ENCODE peak calls at places on chromosomes 7 and 10, in six cellular contexts. One of them, this sample, is unnamed.

GRCh38 chr7:28530175-28531142 is 118.1 kb downstream of the CREB5 start:
- DNase-seq in RWPE2: no peak
- DNase-seq in mesendoderm: no peak
- DNase-seq in AG04450: no peak
- DNase-seq in AG04449: no peak
- DNase-seq in fibroblast of mammary gland: no peak
- DNase-seq in this sample: no peak

GRCh38 chr10:99775850-99776249 is 6.6 kb upstream of the ABCC2 start:
- DNase-seq in RWPE2: no peak
- DNase-seq in mesendoderm: no peak
- DNase-seq in AG04450: peak; percentile 60
- DNase-seq in AG04449: peak; percentile 59
- DNase-seq in fibroblast of mammary gland: peak; percentile 92
- DNase-seq in this sample: no peak

GRCh38 chr7:114302858-114303257 is 111.8 kb upstream of the FOXP2 start:
- DNase-seq in RWPE2: no peak
- DNase-seq in mesendoderm: no peak
- DNase-seq in AG04450: no peak
- DNase-seq in AG04449: no peak
- DNase-seq in fibroblast of mammary gland: peak; percentile 14
- DNase-seq in this sample: no peak

GRCh38 chr7:45687721-45688120 is 113.6 kb downstream of the ADCY1 start:
- DNase-seq in RWPE2: no peak
- DNase-seq in mesendoderm: no peak
- DNase-seq in AG04450: no peak
- DNase-seq in AG04449: no peak
- DNase-seq in fibroblast of mammary gland: no peak
- DNase-seq in this sample: no peak

GRCh38 chr10:11830836-11831519 is 7.8 kb downstream of the PROSER2 start:
- DNase-seq in RWPE2: no peak
- DNase-seq in mesendoderm: peak; percentile 91
- DNase-seq in AG04450: no peak
- DNase-seq in AG04449: no peak
- DNase-seq in fibroblast of mammary gland: no peak
- DNase-seq in this sample: no peak

GRCh38 chr10:33353853-33354252 is 19.4 kb upstream of the NRP1 start:
- DNase-seq in RWPE2: no peak
- DNase-seq in mesendoderm: no peak
- DNase-seq in AG04450: no peak
- DNase-seq in AG04449: no peak
- DNase-seq in fibroblast of mammary gland: no peak
- DNase-seq in this sample: no peak

GRCh38 chr7:41224063-41224763 is 478.7 kb downstream of the INHBA start:
- DNase-seq in RWPE2: no peak
- DNase-seq in mesendoderm: no peak
- DNase-seq in AG04450: no peak
- DNase-seq in AG04449: no peak
- DNase-seq in fibroblast of mammary gland: peak; percentile 71
- DNase-seq in this sample: no peak

GRCh38 chr10:113612154-113612553 is 51.7 kb downstream of the NRAP start:
- DNase-seq in RWPE2: no peak
- DNase-seq in mesendoderm: no peak
- DNase-seq in AG04450: no peak
- DNase-seq in AG04449: no peak
- DNase-seq in fibroblast of mammary gland: no peak
- DNase-seq in this sample: no peak

GRCh38 chr7:157397751-157398691 is 61.2 kb downstream of the DNAJB6 start:
- DNase-seq in RWPE2: no peak
- DNase-seq in mesendoderm: peak; percentile 81
- DNase-seq in AG04450: peak; percentile 53
- DNase-seq in AG04449: peak; percentile 34
- DNase-seq in fibroblast of mammary gland: peak; percentile 60
- DNase-seq in this sample: peak; percentile 77

GRCh38 chr10:120424198-120424464 is 32.9 kb upstream of the PLPP4 start:
- DNase-seq in RWPE2: no peak
- DNase-seq in mesendoderm: no peak
- DNase-seq in AG04450: no peak
- DNase-seq in AG04449: no peak
- DNase-seq in fibroblast of mammary gland: no peak
- DNase-seq in this sample: no peak

GRCh38 chr10:49359349-49360231 is 36.3 kb downstream of the DRGX start:
- DNase-seq in RWPE2: no peak
- DNase-seq in mesendoderm: peak; percentile 96
- DNase-seq in AG04450: no peak
- DNase-seq in AG04449: no peak
- DNase-seq in fibroblast of mammary gland: peak; percentile 22
- DNase-seq in this sample: peak; percentile 92

GRCh38 chr10:43401627-43402026 is 7.4 kb downstream of the HNRNPF start:
- DNase-seq in RWPE2: no peak
- DNase-seq in mesendoderm: peak; percentile 90
- DNase-seq in AG04450: no peak
- DNase-seq in AG04449: no peak
- DNase-seq in fibroblast of mammary gland: no peak
- DNase-seq in this sample: no peak

GRCh38 chr10:24446739-24447138 is 237.8 kb downstream of the KIAA1217 start:
- DNase-seq in RWPE2: no peak
- DNase-seq in mesendoderm: no peak
- DNase-seq in AG04450: peak; percentile 88
- DNase-seq in AG04449: no peak
- DNase-seq in fibroblast of mammary gland: peak; percentile 98
- DNase-seq in this sample: no peak

DNA sequence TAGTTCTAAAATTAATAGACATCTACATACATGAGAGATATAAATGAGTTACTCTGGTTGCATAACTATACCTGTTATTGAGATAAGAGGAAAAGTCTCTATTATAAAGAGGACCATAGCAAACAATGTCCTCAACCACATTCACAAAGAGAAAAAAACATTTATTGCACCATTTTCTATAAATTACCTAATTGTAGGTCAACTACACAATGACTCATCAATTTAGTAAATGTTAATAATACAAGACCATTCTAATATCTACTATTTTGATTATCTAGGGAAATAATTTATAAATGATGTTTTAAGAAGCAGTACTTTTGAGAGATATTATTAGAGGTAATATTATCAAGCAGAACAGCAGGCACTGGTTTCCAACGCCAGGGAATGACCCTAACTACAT is 246.1 kb downstream of the AGMO start:
- DNase-seq in RWPE2: no peak
- DNase-seq in mesendoderm: no peak
- DNase-seq in AG04450: no peak
- DNase-seq in AG04449: no peak
- DNase-seq in fibroblast of mammary gland: no peak
- DNase-seq in this sample: no peak
- H3K4me3 ChIP-seq in RWPE2: no peak overlapping the region
- H3K4me3 ChIP-seq in mesendoderm: no peak overlapping the region
- H3K4me3 ChIP-seq in AG04450: no peak overlapping the region
- H3K4me3 ChIP-seq in AG04449: no peak overlapping the region
- H3K4me3 ChIP-seq in fibroblast of mammary gland: no peak overlapping the region
- H3K4me3 ChIP-seq in this sample: no peak overlapping the region

GRCh38 chr7:154931906-154932305 is 71.0 kb downstream of the PAXIP1 start:
- DNase-seq in RWPE2: no peak
- DNase-seq in mesendoderm: peak; percentile 27
- DNase-seq in AG04450: no peak
- DNase-seq in AG04449: no peak
- DNase-seq in fibroblast of mammary gland: no peak
- DNase-seq in this sample: no peak

GRCh38 chr7:154928136-154929005 is 74.6 kb downstream of the PAXIP1 start:
- DNase-seq in RWPE2: no peak
- DNase-seq in mesendoderm: peak; percentile 91
- DNase-seq in AG04450: peak; percentile 89
- DNase-seq in AG04449: peak; percentile 73
- DNase-seq in fibroblast of mammary gland: peak; percentile 96
- DNase-seq in this sample: no peak

GRCh38 chr7:154927624-154928125 is 75.2 kb downstream of the PAXIP1 start:
- DNase-seq in RWPE2: no peak
- DNase-seq in mesendoderm: peak; percentile 86
- DNase-seq in AG04450: peak; percentile 76
- DNase-seq in AG04449: peak; percentile 67
- DNase-seq in fibroblast of mammary gland: peak; percentile 92
- DNase-seq in this sample: peak; percentile 83

DNA sequence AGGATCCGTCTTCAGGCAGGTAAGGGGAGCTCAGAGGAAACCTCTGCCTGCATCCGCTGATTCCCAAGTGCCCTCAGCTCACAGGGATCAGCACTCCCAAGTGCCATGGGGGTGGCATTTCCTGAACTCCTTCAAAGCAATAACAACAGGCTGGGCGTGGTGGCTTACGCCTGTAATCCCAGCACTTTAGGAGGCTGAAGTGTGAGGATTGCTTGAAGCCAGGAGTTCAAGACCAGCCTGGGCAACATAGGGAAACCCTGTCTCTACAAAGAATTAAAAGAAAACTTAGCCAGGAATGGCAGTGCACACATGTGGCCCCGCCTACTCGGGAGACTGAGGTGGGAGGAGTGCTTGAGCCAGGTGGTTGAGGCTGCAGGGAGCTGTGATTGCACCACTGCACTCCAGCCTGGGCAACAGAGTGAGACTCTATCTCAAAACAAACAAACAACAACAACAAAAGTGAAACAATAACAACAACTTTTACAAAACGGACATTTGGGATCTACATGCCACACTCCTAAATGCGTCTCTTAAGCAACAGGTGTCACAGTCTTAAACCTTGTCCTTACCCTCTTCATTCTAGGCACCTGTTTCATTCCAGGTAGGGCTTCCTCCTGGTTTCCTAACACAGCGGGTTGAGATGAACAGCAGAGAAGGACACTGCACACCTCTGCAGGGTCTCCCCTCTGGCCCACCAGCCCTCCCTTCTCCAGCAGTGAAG is 73.8 kb downstream of the PAXIP1 start:
- DNase-seq in RWPE2: no peak
- DNase-seq in mesendoderm: no peak
- DNase-seq in AG04450: no peak
- DNase-seq in AG04449: no peak
- DNase-seq in fibroblast of mammary gland: no peak
- DNase-seq in this sample: no peak
- H3K4me3 ChIP-seq in RWPE2: peak overlapping the region; percentile 43
- H3K4me3 ChIP-seq in mesendoderm: no peak overlapping the region
- H3K4me3 ChIP-seq in AG04450: peak overlapping the region; percentile 73
- H3K4me3 ChIP-seq in AG04449: peak overlapping the region; percentile 73
- H3K4me3 ChIP-seq in fibroblast of mammary gland: peak overlapping the region; percentile 77
- H3K4me3 ChIP-seq in this sample: peak overlapping the region; percentile 88

GRCh38 chr7:11237742-11238141 is 264.1 kb downstream of the PHF14 start:
- DNase-seq in RWPE2: no peak
- DNase-seq in mesendoderm: no peak
- DNase-seq in AG04450: no peak
- DNase-seq in AG04449: no peak
- DNase-seq in fibroblast of mammary gland: no peak
- DNase-seq in this sample: no peak
- H3K4me3 ChIP-seq in RWPE2: no peak overlapping the region
- H3K4me3 ChIP-seq in mesendoderm: no peak overlapping the region
- H3K4me3 ChIP-seq in AG04450: no peak overlapping the region
- H3K4me3 ChIP-seq in AG04449: no peak overlapping the region
- H3K4me3 ChIP-seq in fibroblast of mammary gland: no peak overlapping the region
- H3K4me3 ChIP-seq in this sample: no peak overlapping the region

DNA sequence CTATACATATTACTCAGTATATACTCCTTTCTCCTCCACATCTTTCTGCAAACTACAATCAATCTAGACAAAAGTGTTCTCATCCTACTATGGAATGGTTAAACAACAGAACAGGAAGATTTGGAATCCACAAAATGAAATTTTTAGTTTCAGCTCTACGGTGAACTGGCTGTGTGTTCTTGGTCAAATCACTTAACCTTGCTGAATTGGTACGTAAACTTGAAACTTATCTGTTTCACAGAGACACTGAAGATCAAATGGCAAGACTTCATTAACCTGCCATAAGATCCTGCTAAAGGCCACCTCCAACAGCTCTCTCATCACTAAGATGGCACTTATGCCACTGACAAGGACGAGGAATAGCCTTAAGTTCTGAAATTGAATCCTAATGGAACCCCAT is 1.5 kb downstream of the NUDCD3 start:
- DNase-seq in RWPE2: no peak
- DNase-seq in mesendoderm: no peak
- DNase-seq in AG04450: no peak
- DNase-seq in AG04449: no peak
- DNase-seq in fibroblast of mammary gland: no peak
- DNase-seq in this sample: no peak
- H3K4me3 ChIP-seq in RWPE2: peak overlapping the region; percentile 63
- H3K4me3 ChIP-seq in mesendoderm: no peak overlapping the region
- H3K4me3 ChIP-seq in AG04450: peak overlapping the region; percentile 95
- H3K4me3 ChIP-seq in AG04449: peak overlapping the region; percentile 97
- H3K4me3 ChIP-seq in fibroblast of mammary gland: peak overlapping the region; percentile 89
- H3K4me3 ChIP-seq in this sample: peak overlapping the region; percentile 79

DNA sequence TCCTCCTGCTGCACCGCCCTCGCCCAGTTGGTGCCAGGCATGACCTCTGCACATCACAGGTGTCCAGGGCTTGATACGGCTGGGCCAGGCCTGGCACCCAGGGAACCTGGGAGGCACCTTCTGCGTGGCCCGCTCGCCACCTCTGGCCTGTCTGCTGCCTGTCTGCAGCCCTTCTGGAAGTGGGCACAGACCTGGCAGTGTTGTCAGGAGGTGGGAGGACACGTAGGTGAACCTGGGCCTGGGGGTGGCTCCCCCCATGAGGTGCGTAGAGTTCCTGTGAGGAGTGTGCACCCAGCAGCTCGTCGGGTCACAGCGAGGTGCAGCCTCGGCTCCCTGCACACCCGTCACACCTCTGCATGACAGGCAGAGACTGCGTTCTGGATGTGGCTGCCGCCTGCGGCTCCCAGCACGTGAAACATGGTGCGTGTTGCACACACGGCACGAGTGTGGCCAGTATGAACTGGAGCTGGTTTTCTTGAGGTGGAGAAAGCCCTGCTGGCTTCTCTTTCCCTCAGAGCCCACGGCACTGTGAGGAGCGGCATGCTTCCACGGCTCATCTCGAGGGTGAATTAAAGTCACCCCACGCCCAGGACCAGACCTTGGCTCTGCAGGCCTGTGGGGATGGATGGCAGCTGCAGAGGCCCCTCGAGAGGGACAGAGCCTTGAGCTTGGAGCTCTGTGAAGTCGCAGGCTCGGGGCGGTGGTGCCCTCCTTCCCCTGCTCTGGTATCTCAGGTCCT is 24.8 kb downstream of the INPP5A start:
- DNase-seq in RWPE2: no peak
- DNase-seq in mesendoderm: no peak
- DNase-seq in AG04450: no peak
- DNase-seq in AG04449: no peak
- DNase-seq in fibroblast of mammary gland: no peak
- DNase-seq in this sample: no peak
- H3K4me3 ChIP-seq in RWPE2: no peak overlapping the region
- H3K4me3 ChIP-seq in mesendoderm: no peak overlapping the region
- H3K4me3 ChIP-seq in AG04450: no peak overlapping the region
- H3K4me3 ChIP-seq in AG04449: no peak overlapping the region
- H3K4me3 ChIP-seq in fibroblast of mammary gland: no peak overlapping the region
- H3K4me3 ChIP-seq in this sample: no peak overlapping the region